ENCODE peak calls at places on chromosomes 4 and X, in five cellular contexts. T is mesendoderm, O is SK-N-SH, C is PC-3, Y is neural progenitor cell. M is an unnamed sample.

GRCh38 chr4:142095886-142096605 is 459.7 kb downstream of the IL15 start:
- DNase-seq in T (no peak), O (no peak), C (peak; percentile 98), Y (no peak), M (peak; percentile 98)

GRCh38 chr4:1982124-1983052 is 26.4 kb downstream of the NELFA start:
- DNase-seq in O (no peak), T (no peak), Y (no peak), C (no peak), M (no peak)

GRCh38 chrX:17464196-17464595 is 89.2 kb downstream of the NHS start:
- DNase-seq in O (no peak), T (peak; percentile 44), Y (no peak), C (peak; percentile 26), M (peak; percentile 65)

GRCh38 chr4:87375719-87376291 is 15.2 kb downstream of the HSD17B11 start:
- DNase-seq in C (peak; percentile 62), Y (peak; percentile 28), T (peak; percentile 63), O (peak; percentile 47), M (peak; percentile 71)

GRCh38 chrX:101764538-101764937 is 104.9 kb upstream of the ARMCX2 start:
- DNase-seq in C (no peak), Y (no peak), T (peak; percentile 14), O (no peak), M (no peak)

GRCh38 chr4:87938746-87939145 is 36.8 kb upstream of the SPP1 start:
- DNase-seq in C (no peak), O (no peak), T (no peak), Y (no peak), M (no peak)

GRCh38 chr4:118279328-118279727 is 73.5 kb downstream of the PRSS12 start:
- DNase-seq in C (no peak), O (no peak), Y (no peak), T (no peak), M (no peak)

GRCh38 chrX:40446927-40447326 is 133.8 kb upstream of the ATP6AP2 start:
- DNase-seq in O (no peak), Y (no peak), C (no peak), T (no peak), M (no peak)

GRCh38 chrX:42837747-42838146 is 59.8 kb upstream of the PPP1R2C start:
- DNase-seq in O (no peak), T (no peak), C (no peak), Y (no peak), M (no peak)

GRCh38 chrX:139058831-139059495 is 347.4 kb upstream of the FGF13 start:
- DNase-seq in T (no peak), C (peak; percentile 93), Y (no peak), O (no peak), M (peak; percentile 84)

GRCh38 chr4:142846105-142846728 is at the start of gene INPP4B:
- DNase-seq in Y (peak; percentile 72), O (peak; percentile 77), C (peak; percentile 70), T (peak; percentile 70), M (peak; percentile 68)

GRCh38 chr4:79173186-79173585 is 152.7 kb downstream of the NAA11 start:
- DNase-seq in Y (no peak), T (no peak), C (no peak), O (no peak), M (no peak)

GRCh38 chrX:16788477-16788876 is 2.2 kb downstream of the TXLNG start:
- DNase-seq in T (no peak), C (no peak), Y (no peak), O (no peak), M (no peak)

GRCh38 chr4:41665808-41666207 is 82.7 kb downstream of the PHOX2B start:
- DNase-seq in C (no peak), T (no peak), Y (no peak), O (no peak), M (no peak)

GRCh38 chr4:126986828-126987227 is 645.9 kb upstream of the INTU start:
- DNase-seq in Y (no peak), O (no peak), T (peak; percentile 6), C (peak; percentile 47), M (peak; percentile 72)

GRCh38 chr4:162836773-162837172 is 329.9 kb downstream of the NAF1 start:
- DNase-seq in C (no peak), Y (no peak), T (no peak), O (no peak), M (no peak)

GRCh38 chr4:8911311-8912088 is 39.9 kb upstream of the HMX1 start:
- DNase-seq in T (no peak), O (peak; percentile 84), C (no peak), Y (no peak), M (no peak)

GRCh38 chr4:154517591-154517990 is 26.0 kb upstream of the DCHS2 start:
- DNase-seq in T (no peak), C (no peak), Y (no peak), O (no peak), M (no peak)

GRCh38 chr4:165965503-165965902 is 92.5 kb downstream of the TLL1 start:
- DNase-seq in T (no peak), O (no peak), Y (no peak), C (peak; percentile 68), M (peak; percentile 2)

GRCh38 chrX:50107470-50107869 is 93.3 kb downstream of the AKAP4 start:
- DNase-seq in T (no peak), Y (no peak), O (no peak), C (no peak), M (no peak)

GRCh38 chrX:106999002-106999975 is 723 bp downstream of the MORC4 start:
- DNase-seq in C (peak; percentile 73), T (peak; percentile 60), O (peak; percentile 54), Y (peak; percentile 60), M (peak; percentile 38)

GRCh38 chr4:54400802-54401201 is 171.7 kb downstream of the PDGFRA start:
- DNase-seq in Y (no peak), T (peak; percentile 14), O (no peak), C (peak; percentile 84), M (peak; percentile 58)

GRCh38 chr4:2172627-2173231 is 69.2 kb downstream of the HAUS3 start:
- DNase-seq in Y (no peak), O (no peak), T (no peak), C (no peak), M (no peak)

GRCh38 chrX:69530306-69530705 is 26.2 kb downstream of the NALF2 start:
- DNase-seq in Y (no peak), O (no peak), T (no peak), C (no peak), M (no peak)

DNA sequence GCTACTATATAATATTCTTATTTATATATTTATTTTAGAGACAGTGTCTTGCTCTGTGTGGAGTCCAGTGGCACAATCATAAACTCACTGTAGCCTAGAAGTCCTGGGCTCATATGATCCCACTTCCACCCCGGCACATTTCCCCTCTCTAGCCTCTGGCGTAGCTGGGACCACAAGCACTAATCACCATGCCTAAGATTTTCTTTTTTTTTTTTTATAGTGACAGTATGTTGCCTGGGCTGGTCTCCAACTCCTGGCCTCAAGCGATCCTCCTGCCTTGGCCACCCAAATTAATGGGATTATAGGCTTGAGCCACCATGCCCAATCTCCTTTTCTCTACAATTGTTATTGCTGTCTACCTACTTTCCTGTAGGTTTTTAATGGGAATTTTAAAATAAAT is 74.1 kb upstream of the BMP3 start:
- DNase-seq in O (no peak), C (no peak), Y (no peak), T (no peak), M (no peak)
- H3K9ac ChIP-seq in O (no peak overlapping the region), C (no peak overlapping the region), Y (no peak overlapping the region), T (no peak overlapping the region), M (no peak overlapping the region)

DNA sequence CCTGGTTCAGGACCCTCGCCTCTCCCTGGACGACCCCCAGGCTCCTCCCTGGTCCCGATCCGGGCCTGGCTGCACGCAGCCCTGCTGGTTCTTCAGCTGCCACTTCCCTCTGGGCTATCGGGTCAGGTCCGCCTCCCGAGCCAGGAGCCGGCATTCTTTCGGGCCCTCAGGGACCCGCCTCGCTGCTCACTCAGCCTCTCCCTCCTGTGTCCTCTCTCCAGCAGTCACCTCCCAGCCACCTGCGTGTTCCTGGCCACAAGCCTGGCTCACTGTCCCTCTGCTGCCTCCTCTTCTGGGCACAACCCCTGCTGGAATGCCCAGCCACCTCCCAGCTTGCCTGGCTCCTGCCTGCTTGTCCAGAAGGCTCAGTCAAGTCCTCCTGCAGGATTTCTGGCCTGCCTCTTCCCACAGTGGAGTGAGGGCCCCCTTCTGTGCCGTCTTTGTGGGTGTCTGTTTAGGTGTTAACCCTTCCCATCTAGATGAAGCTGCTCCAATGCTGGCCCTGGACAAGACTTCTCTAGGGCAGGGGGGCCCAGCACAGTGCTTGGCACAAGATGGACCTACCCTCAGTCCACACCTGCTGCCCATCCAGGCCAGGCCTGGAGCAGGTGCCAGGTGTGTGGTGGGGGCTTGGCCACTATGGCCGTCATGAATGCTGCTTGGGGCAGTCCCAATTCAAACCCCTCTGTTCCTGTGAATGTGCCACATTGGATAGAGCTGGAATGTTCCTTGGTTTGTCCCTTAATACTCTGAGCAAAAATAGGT is 2.2 kb downstream of the WFS1 start:
- DNase-seq in C (peak; percentile 8), O (no peak), Y (no peak), T (no peak), M (no peak)
- H3K4me1 ChIP-seq in C (peaks cover 36% of the 10 kb centered on the region), O (peaks cover 7% of the 10 kb centered on the region), Y (peaks cover 6% of the 10 kb centered on the region), T (peaks cover 2% of the 10 kb centered on the region), M (peaks cover 30% of the 10 kb centered on the region)

DNA sequence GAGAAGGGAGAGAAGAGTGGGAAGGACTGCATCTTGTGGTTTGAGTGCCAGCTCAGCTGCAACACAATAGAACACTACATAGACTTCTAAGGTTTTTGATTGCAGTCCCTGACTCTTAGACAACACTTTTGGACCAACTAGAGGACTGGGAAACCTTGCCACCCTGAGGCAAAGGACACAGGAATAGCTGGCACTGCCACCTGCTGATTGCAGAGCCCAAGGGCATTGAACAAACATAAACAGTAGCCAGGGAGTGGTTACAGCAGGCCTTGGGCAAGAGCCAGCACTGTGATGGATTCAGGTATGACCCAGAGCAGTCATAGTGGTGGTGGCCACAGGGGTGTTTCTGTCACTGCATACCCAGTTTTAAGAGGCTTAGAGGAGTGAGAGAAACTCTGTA is 72.5 kb upstream of the CXorf51A start:
- DNase-seq in Y (no peak), O (no peak), T (no peak), C (no peak), M (no peak)
- H3K9ac ChIP-seq in Y (no peak overlapping the region), O (no peak overlapping the region), T (no peak overlapping the region), C (no peak overlapping the region), M (no peak overlapping the region)

GRCh38 chr4:25663778-25664177 is 8.1 kb downstream of the SLC34A2 start:
- DNase-seq in C (no peak), T (no peak), O (no peak), Y (peak; percentile 63), M (no peak)

GRCh38 chr4:25672756-25673155 is 17.1 kb downstream of the SLC34A2 start:
- DNase-seq in Y (no peak), C (no peak), T (no peak), O (no peak), M (no peak)

GRCh38 chr4:25666031-25666630 is 10.5 kb downstream of the SLC34A2 start:
- DNase-seq in Y (no peak), T (no peak), C (no peak), O (no peak), M (no peak)

GRCh38 chr4:25670991-25671390 is 15.3 kb downstream of the SLC34A2 start:
- DNase-seq in T (no peak), O (no peak), C (no peak), Y (no peak), M (no peak)

DNA sequence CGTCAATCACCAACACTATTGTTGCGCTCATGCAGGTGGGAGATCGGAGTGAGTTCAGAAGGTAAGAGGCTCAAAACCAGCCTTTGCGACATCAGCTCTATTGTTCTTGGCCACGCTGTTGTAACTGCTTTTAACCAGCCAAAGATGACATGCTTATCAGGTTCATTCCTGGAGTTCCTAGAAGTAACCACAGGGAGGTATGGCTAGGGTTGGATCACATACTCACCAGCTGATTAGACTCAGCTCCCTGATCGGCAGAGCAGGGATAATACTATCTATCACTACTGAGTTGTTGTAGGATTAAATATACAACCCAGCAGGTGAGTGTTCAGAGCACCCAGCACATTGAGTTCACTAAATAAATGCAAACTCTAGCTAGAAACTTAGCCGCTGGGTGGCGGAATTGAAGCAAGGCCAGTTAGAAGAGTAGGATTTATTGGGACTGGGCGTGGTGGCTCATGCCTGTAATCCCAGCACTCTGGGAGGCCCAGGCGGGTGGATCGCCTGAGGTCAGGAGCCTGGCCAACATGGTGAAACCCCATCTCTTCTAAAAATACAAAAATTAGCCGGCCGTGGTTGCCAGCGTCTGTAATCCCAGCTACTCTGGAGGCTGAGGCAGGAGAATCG is 12.4 kb downstream of the SLC34A2 start:
- DNase-seq in T (peak; percentile 88), Y (peak; percentile 18), O (no peak), C (peak; percentile 67), M (peak; percentile 63)
- H3K4me1 ChIP-seq in T (no peaks in the 10 kb centered on the region), Y (peaks cover 21% of the 10 kb centered on the region), O (no peaks in the 10 kb centered on the region), C (no peaks in the 10 kb centered on the region), M (peaks cover 5% of the 10 kb centered on the region)